ENCODE peak calls at places on chromosomes 5 and 9, in four cellular contexts. C, A, F and R are unnamed samples.

GRCh38 chr9:14912849-14913248 is 2.6 kb upstream of the FREM1 start:
- DNase-seq in A (no peak), F (no peak), C (no peak), R (no peak)

GRCh38 chr5:11797132-11797531 is 107.1 kb downstream of the CTNND2 start:
- DNase-seq in F (no peak), A (no peak), C (no peak), R (no peak)

GRCh38 chr9:136141716-136142415 is 23.2 kb upstream of the TMEM250 start:
- DNase-seq in A (no peak), F (no peak), C (no peak), R (no peak)

GRCh38 chr5:141816598-141817399 is 61.4 kb downstream of the PCDH1 start:
- DNase-seq in F (no peak), C (no peak), A (no peak), R (no peak)

GRCh38 chr5:129395247-129395646 is 64.9 kb upstream of the ADAMTS19 start:
- DNase-seq in C (no peak), A (no peak), F (no peak), R (no peak)

GRCh38 chr5:129945779-129946270 is 41.6 kb downstream of the CHSY3 start:
- DNase-seq in F (no peak), C (no peak), A (no peak), R (no peak)

GRCh38 chr5:103327893-103328292 is 69.3 kb downstream of the MACIR start:
- DNase-seq in A (no peak), F (no peak), C (no peak), R (no peak)

GRCh38 chr5:144024601-144025000 is 145.9 kb downstream of the YIPF5 start:
- DNase-seq in A (no peak), F (no peak), C (no peak), R (no peak)

GRCh38 chr5:73814234-73814846 is 188.3 kb downstream of the ARHGEF28 start:
- DNase-seq in C (no peak), F (no peak), A (no peak), R (no peak)

DNA sequence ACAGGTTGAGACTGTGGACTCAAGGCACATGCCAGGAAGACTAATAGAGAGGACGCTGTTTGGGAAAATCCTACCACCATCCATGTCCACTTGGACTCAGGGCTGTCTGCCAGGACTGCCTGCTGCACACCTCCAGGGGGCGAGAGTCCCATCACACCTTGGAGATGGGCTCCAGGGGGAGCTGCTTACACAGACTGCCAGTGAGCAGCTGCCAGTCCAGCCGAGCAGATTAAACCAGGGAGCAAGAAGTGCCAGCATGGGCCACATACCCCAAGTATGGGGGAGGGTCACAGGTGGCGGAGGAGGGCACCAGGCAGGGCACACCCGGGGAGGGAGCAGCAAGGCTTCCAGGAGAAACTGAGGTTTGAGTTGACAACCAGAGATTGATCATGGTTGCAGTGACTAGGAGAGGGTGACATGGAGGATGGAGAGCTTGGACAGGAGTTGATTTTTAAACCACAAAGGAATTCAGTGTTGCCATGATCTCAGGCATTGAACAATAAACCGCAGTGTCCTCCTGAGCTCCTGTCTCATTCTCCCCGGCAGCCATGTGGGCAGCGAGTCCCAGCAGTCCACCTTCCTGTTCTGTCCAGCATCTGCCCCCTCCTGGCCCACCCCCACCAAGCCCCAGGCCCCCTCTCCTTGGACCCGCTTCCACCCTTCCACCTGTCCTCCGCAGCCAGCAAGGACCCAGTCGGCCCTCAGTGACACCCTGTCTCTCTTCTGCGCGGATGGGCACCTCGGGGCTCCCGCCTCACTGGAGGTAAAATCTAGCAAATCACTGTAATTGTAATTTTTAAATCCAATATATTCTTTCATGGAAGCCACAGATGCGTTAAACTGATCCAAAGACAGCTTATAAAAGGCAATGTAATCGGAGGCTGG is 3.1 kb upstream of the VAV2 start:
- DNase-seq in C (no peak), A (peak), F (no peak), R (peak)
- TF ChIP-seq CTCF in C (no peak), A (peak), F (no peak), R (no peak)

GRCh38 chr9:69456201-69456600 is 131.2 kb downstream of the ENTREP1 start:
- DNase-seq in C (no peak), A (no peak), F (no peak), R (no peak)
- TF ChIP-seq CTCF in C (no peak), A (no peak), F (no peak), R (no peak)

DNA sequence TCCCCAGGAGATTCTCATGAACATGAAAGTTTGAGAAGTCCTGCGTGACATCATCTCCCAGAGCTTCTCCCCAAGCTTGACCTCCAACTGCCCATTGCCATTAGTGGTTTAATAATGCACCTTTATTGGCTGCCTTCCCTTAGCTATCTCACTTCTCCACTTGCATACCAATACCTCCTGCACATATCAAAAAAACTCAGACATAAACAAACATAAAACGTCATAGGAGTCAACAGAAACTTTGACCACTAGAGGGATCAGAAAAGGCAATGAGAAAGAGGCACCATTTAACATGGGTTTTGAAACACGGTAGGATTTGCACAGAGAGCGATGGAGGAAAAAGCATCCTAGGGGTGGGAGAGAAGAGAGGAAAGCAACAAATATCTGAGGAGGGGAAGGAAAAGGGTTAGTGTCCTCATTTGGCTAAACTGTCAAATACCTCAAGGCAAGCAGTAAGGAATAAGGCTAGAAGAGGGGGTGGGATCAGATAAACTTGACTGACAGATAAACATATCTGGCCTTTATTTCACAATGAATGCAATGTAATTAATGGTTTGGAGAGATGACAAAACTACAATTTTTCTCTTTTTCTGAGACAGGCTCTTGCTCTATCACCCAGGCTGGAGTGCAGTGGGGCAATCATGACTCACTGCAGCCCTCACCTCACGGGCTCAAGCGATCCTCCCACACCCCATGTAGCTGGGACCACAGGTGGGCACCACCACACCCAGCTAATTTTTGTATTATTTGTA is 27.0 kb downstream of the GNAQ start:
- DNase-seq in F (no peak), C (no peak), A (peak), R (no peak)
- TF ChIP-seq CTCF in F (no peak), C (no peak), A (peak), R (no peak)

DNA sequence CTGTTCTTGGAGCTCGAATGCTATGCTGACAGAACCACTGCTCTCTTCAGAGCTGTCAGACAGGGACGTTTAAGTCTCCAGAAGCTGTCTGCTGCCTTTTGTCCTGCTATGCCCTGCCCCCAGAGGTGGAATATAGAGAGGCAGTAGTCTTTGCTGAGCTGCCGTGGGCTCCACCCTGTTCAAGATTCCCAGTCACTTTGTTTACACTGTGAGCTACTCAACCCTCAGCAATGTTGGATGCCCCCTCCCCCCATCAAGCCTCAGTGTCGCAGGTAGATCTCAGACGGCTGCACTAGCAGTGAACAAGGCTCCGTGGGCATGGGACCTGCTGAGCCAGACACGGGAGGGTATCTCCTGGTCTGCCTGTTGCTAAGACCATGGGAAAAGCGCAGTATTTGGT is 344.2 kb downstream of the TMEM161B start:
- DNase-seq in C (no peak), A (peak), F (no peak), R (no peak)
- TF ChIP-seq CTCF in C (no peak), A (no peak), F (no peak), R (no peak)

GRCh38 chr9:124399323-124399962 is 15.8 kb downstream of the PSMB7 start:
- DNase-seq in C (peak), F (no peak), A (no peak), R (no peak)
- TF ChIP-seq CTCF in C (no peak), F (no peak), A (peak), R (no peak)

GRCh38 chr5:152007556-152007955 is 82.9 kb upstream of the GLRA1 start:
- DNase-seq in C (no peak), F (no peak), A (no peak), R (no peak)
- TF ChIP-seq CTCF in C (no peak), F (no peak), A (no peak), R (no peak)

DNA sequence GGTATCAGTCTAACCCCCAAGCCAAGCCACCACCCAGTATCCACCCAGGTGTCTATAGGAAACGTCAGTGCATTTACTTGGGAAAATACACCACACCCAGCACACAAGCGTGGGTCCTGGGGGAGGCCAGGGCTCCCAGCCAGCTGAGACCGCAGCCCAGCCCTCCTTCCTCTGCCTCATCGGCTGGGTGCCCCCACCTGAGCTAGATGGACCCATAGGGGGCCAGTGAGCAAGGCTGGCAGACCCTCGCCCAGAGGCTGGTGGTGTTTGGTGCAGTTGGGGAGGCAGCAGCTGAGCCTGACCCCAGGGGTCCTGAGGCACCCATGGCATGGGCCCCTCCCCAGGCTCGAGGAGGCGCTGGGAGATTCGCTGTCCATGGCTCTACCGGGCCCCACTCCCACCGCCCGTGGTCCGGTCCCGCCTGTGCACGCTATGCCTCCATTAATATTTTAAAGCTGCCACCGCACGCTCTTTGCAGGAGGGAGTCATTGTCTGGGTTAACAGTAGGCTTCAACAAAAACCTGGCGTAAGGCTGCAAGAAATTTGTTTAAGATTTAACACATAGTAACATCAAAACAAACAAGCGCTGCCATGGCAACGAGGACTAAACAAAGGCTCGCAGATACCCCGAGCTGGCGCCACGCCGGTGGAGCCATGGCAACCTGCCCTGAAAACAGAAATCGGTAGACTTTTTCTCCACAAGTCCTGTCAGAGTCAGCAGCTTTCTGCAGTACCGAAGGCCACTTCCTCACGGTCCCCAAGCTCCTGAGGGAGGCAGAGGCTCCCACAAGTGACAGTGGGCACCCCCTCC is 20.6 kb downstream of the TPPP start:
- DNase-seq in C (peak), A (peak), F (peak), R (peak)
- TF ChIP-seq CTCF in C (no peak), A (no peak), F (no peak), R (no peak)

GRCh38 chr5:90066920-90067319 is 342.6 kb downstream of the CETN3 start:
- DNase-seq in F (no peak), C (no peak), A (no peak), R (no peak)
- TF ChIP-seq CTCF in F (no peak), C (no peak), A (no peak), R (no peak)